ENCODE peak calls at places on chromosomes 1 and 21, in five cellular contexts. One of them, this sample, is unnamed.

GRCh38 chr1:225876900-225877510 is 5.2 kb downstream of the TMEM63A start:
- DNase-seq in amniotic stem cell: no peak
- DNase-seq in hepatic stellate cell: no peak
- DNase-seq in progenitor cell of endocrine pancreas: no peak
- DNase-seq in iPS-NIHi11: no peak
- DNase-seq in this sample: no peak

GRCh38 chr1:8247821-8248436 is 70.0 kb upstream of the SLC45A1 start:
- DNase-seq in amniotic stem cell: no peak
- DNase-seq in hepatic stellate cell: no peak
- DNase-seq in progenitor cell of endocrine pancreas: no peak
- DNase-seq in iPS-NIHi11: no peak
- DNase-seq in this sample: no peak

GRCh38 chr1:28521502-28522164 is 15.8 kb downstream of the RCC1 start:
- DNase-seq in amniotic stem cell: no peak
- DNase-seq in hepatic stellate cell: no peak
- DNase-seq in progenitor cell of endocrine pancreas: no peak
- DNase-seq in iPS-NIHi11: no peak
- DNase-seq in this sample: no peak

GRCh38 chr1:85579619-85580018 is 942 bp upstream of the CCN1 start:
- DNase-seq in amniotic stem cell: no peak
- DNase-seq in hepatic stellate cell: peak; percentile 53
- DNase-seq in progenitor cell of endocrine pancreas: no peak
- DNase-seq in iPS-NIHi11: no peak
- DNase-seq in this sample: no peak

GRCh38 chr1:227937531-227938145 is 10.1 kb downstream of the WNT9A start:
- DNase-seq in amniotic stem cell: no peak
- DNase-seq in hepatic stellate cell: no peak
- DNase-seq in progenitor cell of endocrine pancreas: no peak
- DNase-seq in iPS-NIHi11: no peak
- DNase-seq in this sample: no peak

GRCh38 chr1:155835548-155835947 is 21.5 kb downstream of the GON4L start:
- DNase-seq in amniotic stem cell: no peak
- DNase-seq in hepatic stellate cell: no peak
- DNase-seq in progenitor cell of endocrine pancreas: no peak
- DNase-seq in iPS-NIHi11: no peak
- DNase-seq in this sample: no peak

GRCh38 chr21:45405271-45405818 is 380 bp downstream of the COL18A1 start:
- DNase-seq in amniotic stem cell: no peak
- DNase-seq in hepatic stellate cell: peak; percentile 88
- DNase-seq in progenitor cell of endocrine pancreas: no peak
- DNase-seq in iPS-NIHi11: peak; percentile 63
- DNase-seq in this sample: no peak

GRCh38 chr1:204623894-204624361 is 61.6 kb downstream of the LRRN2 start:
- DNase-seq in amniotic stem cell: no peak
- DNase-seq in hepatic stellate cell: no peak
- DNase-seq in progenitor cell of endocrine pancreas: peak; percentile 25
- DNase-seq in iPS-NIHi11: no peak
- DNase-seq in this sample: peak; percentile 52

GRCh38 chr1:204069887-204070286 is 3.0 kb upstream of the SOX13 start:
- DNase-seq in amniotic stem cell: no peak
- DNase-seq in hepatic stellate cell: no peak
- DNase-seq in progenitor cell of endocrine pancreas: no peak
- DNase-seq in iPS-NIHi11: no peak
- DNase-seq in this sample: no peak

GRCh38 chr1:94754570-94754969 is 65.6 kb upstream of the SLC44A3 start:
- DNase-seq in amniotic stem cell: no peak
- DNase-seq in hepatic stellate cell: no peak
- DNase-seq in progenitor cell of endocrine pancreas: no peak
- DNase-seq in iPS-NIHi11: no peak
- DNase-seq in this sample: no peak

GRCh38 chr1:58190614-58191013 is 355.9 kb downstream of the OMA1 start:
- DNase-seq in amniotic stem cell: no peak
- DNase-seq in hepatic stellate cell: no peak
- DNase-seq in progenitor cell of endocrine pancreas: no peak
- DNase-seq in iPS-NIHi11: no peak
- DNase-seq in this sample: no peak

GRCh38 chr1:23421752-23422312 is 2.7 kb downstream of the TCEA3 start:
- DNase-seq in amniotic stem cell: no peak
- DNase-seq in hepatic stellate cell: peak; percentile 53
- DNase-seq in progenitor cell of endocrine pancreas: no peak
- DNase-seq in iPS-NIHi11: no peak
- DNase-seq in this sample: peak; percentile 47

GRCh38 chr1:117271959-117272358 is 61.2 kb upstream of the VTCN1 start:
- DNase-seq in amniotic stem cell: no peak
- DNase-seq in hepatic stellate cell: no peak
- DNase-seq in progenitor cell of endocrine pancreas: no peak
- DNase-seq in iPS-NIHi11: no peak
- DNase-seq in this sample: no peak

GRCh38 chr1:41515131-41515678 is 30.7 kb upstream of the EDN2 start:
- DNase-seq in amniotic stem cell: no peak
- DNase-seq in hepatic stellate cell: no peak
- DNase-seq in progenitor cell of endocrine pancreas: no peak
- DNase-seq in iPS-NIHi11: no peak
- DNase-seq in this sample: no peak

GRCh38 chr1:198776602-198777029 is 137.8 kb downstream of the PTPRC start:
- DNase-seq in amniotic stem cell: peak; percentile 21
- DNase-seq in hepatic stellate cell: peak; percentile 36
- DNase-seq in progenitor cell of endocrine pancreas: no peak
- DNase-seq in iPS-NIHi11: no peak
- DNase-seq in this sample: peak; percentile 28

GRCh38 chr1:36128126-36128904 is 3.3 kb upstream of the COL8A2 start:
- DNase-seq in amniotic stem cell: no peak
- DNase-seq in hepatic stellate cell: no peak
- DNase-seq in progenitor cell of endocrine pancreas: no peak
- DNase-seq in iPS-NIHi11: peak; percentile 16
- DNase-seq in this sample: no peak

GRCh38 chr1:63813829-63814277 is 40.0 kb downstream of the ROR1 start:
- DNase-seq in amniotic stem cell: no peak
- DNase-seq in hepatic stellate cell: peak; percentile 14
- DNase-seq in progenitor cell of endocrine pancreas: no peak
- DNase-seq in iPS-NIHi11: no peak
- DNase-seq in this sample: no peak

GRCh38 chr1:58293388-58293787 is 253.1 kb downstream of the OMA1 start:
- DNase-seq in amniotic stem cell: no peak
- DNase-seq in hepatic stellate cell: no peak
- DNase-seq in progenitor cell of endocrine pancreas: no peak
- DNase-seq in iPS-NIHi11: no peak
- DNase-seq in this sample: no peak

GRCh38 chr1:50973875-50974617 is 4.0 kb downstream of the CDKN2C start:
- DNase-seq in amniotic stem cell: no peak
- DNase-seq in hepatic stellate cell: no peak
- DNase-seq in progenitor cell of endocrine pancreas: no peak
- DNase-seq in iPS-NIHi11: no peak
- DNase-seq in this sample: no peak

GRCh38 chr1:16903054-16903453 is 7.3 kb downstream of the RNU1-2 start:
- DNase-seq in amniotic stem cell: no peak
- DNase-seq in hepatic stellate cell: no peak
- DNase-seq in progenitor cell of endocrine pancreas: no peak
- DNase-seq in iPS-NIHi11: no peak
- DNase-seq in this sample: no peak

GRCh38 chr21:45498646-45499000 is 43.6 kb downstream of the SLC19A1 start:
- DNase-seq in amniotic stem cell: no peak
- DNase-seq in hepatic stellate cell: no peak
- DNase-seq in progenitor cell of endocrine pancreas: no peak
- DNase-seq in iPS-NIHi11: no peak
- DNase-seq in this sample: no peak

GRCh38 chr1:91829293-91830153 is 56.4 kb downstream of the TGFBR3 start:
- DNase-seq in amniotic stem cell: no peak
- DNase-seq in hepatic stellate cell: no peak
- DNase-seq in progenitor cell of endocrine pancreas: no peak
- DNase-seq in iPS-NIHi11: no peak
- DNase-seq in this sample: no peak

GRCh38 chr1:150066838-150067183 is 765 bp upstream of the VPS45 start:
- DNase-seq in amniotic stem cell: peak; percentile 36
- DNase-seq in hepatic stellate cell: peak; percentile 14
- DNase-seq in progenitor cell of endocrine pancreas: peak; percentile 42
- DNase-seq in iPS-NIHi11: peak; percentile 65
- DNase-seq in this sample: peak; percentile 44

GRCh38 chr1:62398377-62398776 is 38.5 kb upstream of the USP1 start:
- DNase-seq in amniotic stem cell: peak; percentile 74
- DNase-seq in hepatic stellate cell: peak; percentile 45
- DNase-seq in progenitor cell of endocrine pancreas: no peak
- DNase-seq in iPS-NIHi11: no peak
- DNase-seq in this sample: no peak

GRCh38 chr21:43865471-43866181 is 603 bp downstream of the AGPAT3 start:
- DNase-seq in amniotic stem cell: peak; percentile 4
- DNase-seq in hepatic stellate cell: peak; percentile 80
- DNase-seq in progenitor cell of endocrine pancreas: no peak
- DNase-seq in iPS-NIHi11: peak; percentile 69
- DNase-seq in this sample: no peak

GRCh38 chr1:168405931-168406330 is 125.3 kb downstream of the TBX19 start:
- DNase-seq in amniotic stem cell: no peak
- DNase-seq in hepatic stellate cell: no peak
- DNase-seq in progenitor cell of endocrine pancreas: no peak
- DNase-seq in iPS-NIHi11: no peak
- DNase-seq in this sample: no peak

GRCh38 chr1:94873520-94874351 is 53.2 kb downstream of the CNN3 start:
- DNase-seq in amniotic stem cell: no peak
- DNase-seq in hepatic stellate cell: no peak
- DNase-seq in progenitor cell of endocrine pancreas: no peak
- DNase-seq in iPS-NIHi11: no peak
- DNase-seq in this sample: no peak

GRCh38 chr1:161737625-161738024 is 12.0 kb upstream of the DUSP12 start:
- DNase-seq in amniotic stem cell: no peak
- DNase-seq in hepatic stellate cell: no peak
- DNase-seq in progenitor cell of endocrine pancreas: no peak
- DNase-seq in iPS-NIHi11: no peak
- DNase-seq in this sample: no peak

GRCh38 chr1:186976700-186977099 is 148.0 kb downstream of the PLA2G4A start:
- DNase-seq in amniotic stem cell: no peak
- DNase-seq in hepatic stellate cell: no peak
- DNase-seq in progenitor cell of endocrine pancreas: no peak
- DNase-seq in iPS-NIHi11: no peak
- DNase-seq in this sample: no peak

GRCh38 chr1:58784758-58785423 is 1.0 kb upstream of the JUN start:
- DNase-seq in amniotic stem cell: peak; percentile 90
- DNase-seq in hepatic stellate cell: peak; percentile 81
- DNase-seq in progenitor cell of endocrine pancreas: peak; percentile 57
- DNase-seq in iPS-NIHi11: peak; percentile 58
- DNase-seq in this sample: peak; percentile 55

GRCh38 chr1:228374711-228375577 is 31.7 kb downstream of the TRIM11 start:
- DNase-seq in amniotic stem cell: no peak
- DNase-seq in hepatic stellate cell: peak; percentile 80
- DNase-seq in progenitor cell of endocrine pancreas: no peak
- DNase-seq in iPS-NIHi11: no peak
- DNase-seq in this sample: no peak

GRCh38 chr1:215631489-215631888 is 64.4 kb downstream of the KCTD3 start:
- DNase-seq in amniotic stem cell: peak; percentile 14
- DNase-seq in hepatic stellate cell: no peak
- DNase-seq in progenitor cell of endocrine pancreas: no peak
- DNase-seq in iPS-NIHi11: peak; percentile 17
- DNase-seq in this sample: no peak

GRCh38 chr1:231929311-231929710 is 302.7 kb downstream of the DISC1 start:
- DNase-seq in amniotic stem cell: no peak
- DNase-seq in hepatic stellate cell: peak; percentile 45
- DNase-seq in progenitor cell of endocrine pancreas: no peak
- DNase-seq in iPS-NIHi11: no peak
- DNase-seq in this sample: no peak

GRCh38 chr1:230825061-230825803 is 43.1 kb downstream of the C1orf198 start:
- DNase-seq in amniotic stem cell: peak; percentile 75
- DNase-seq in hepatic stellate cell: peak; percentile 72
- DNase-seq in progenitor cell of endocrine pancreas: no peak
- DNase-seq in iPS-NIHi11: no peak
- DNase-seq in this sample: no peak

GRCh38 chr1:170727953-170728352 is 64.0 kb downstream of the PRRX1 start:
- DNase-seq in amniotic stem cell: no peak
- DNase-seq in hepatic stellate cell: no peak
- DNase-seq in progenitor cell of endocrine pancreas: no peak
- DNase-seq in iPS-NIHi11: no peak
- DNase-seq in this sample: no peak

GRCh38 chr1:164576311-164577271 is 17.6 kb downstream of the PBX1 start:
- DNase-seq in amniotic stem cell: peak; percentile 44
- DNase-seq in hepatic stellate cell: peak; percentile 59
- DNase-seq in progenitor cell of endocrine pancreas: no peak
- DNase-seq in iPS-NIHi11: peak; percentile 28
- DNase-seq in this sample: no peak

GRCh38 chr1:10651793-10652192 is 144.7 kb downstream of the CASZ1 start:
- DNase-seq in amniotic stem cell: no peak
- DNase-seq in hepatic stellate cell: no peak
- DNase-seq in progenitor cell of endocrine pancreas: no peak
- DNase-seq in iPS-NIHi11: peak; percentile 88
- DNase-seq in this sample: no peak

GRCh38 chr21:46221664-46222435 is 6.7 kb downstream of the LSS start:
- DNase-seq in amniotic stem cell: no peak
- DNase-seq in hepatic stellate cell: no peak
- DNase-seq in progenitor cell of endocrine pancreas: no peak
- DNase-seq in iPS-NIHi11: no peak
- DNase-seq in this sample: no peak

GRCh38 chr1:186557147-186557777 is 96.3 kb upstream of the PDC start:
- DNase-seq in amniotic stem cell: no peak
- DNase-seq in hepatic stellate cell: no peak
- DNase-seq in progenitor cell of endocrine pancreas: no peak
- DNase-seq in iPS-NIHi11: no peak
- DNase-seq in this sample: no peak

This sample was measured in Jurkat, Clone E6-1.